ENCODE peak calls at places on chromosomes 4 and X, in six cellular contexts. B, N, A, T, M and Q are unnamed samples.
A peak's percentile ranks its signal among the peaks of the same experiment; 100 is the strongest.

GRCh38 chrX:727738-728621 is 97.4 kb downstream of the SHOX start:
- DNase-seq in B (peak; percentile 13), N (peak; percentile 22), A (no peak), T (no peak), M (no peak), Q (peak; percentile 9)

GRCh38 chr4:77465271-77465670 is 140.3 kb upstream of the CXCL13 start:
- DNase-seq in B (no peak), N (no peak), A (no peak), T (peak; percentile 8), M (no peak), Q (no peak)

GRCh38 chr4:75841641-75842520 is 60.4 kb downstream of the PPEF2 start:
- DNase-seq in B (peak; percentile 34), N (peak; percentile 26), A (no peak), T (peak; percentile 46), M (no peak), Q (peak; percentile 78)

GRCh38 chr4:144709793-144710525 is 64.0 kb downstream of the HHIP start:
- DNase-seq in B (no peak), N (peak; percentile 10), A (no peak), T (no peak), M (peak; percentile 89), Q (no peak)

GRCh38 chr4:27272264-27272663 is 411.6 kb downstream of the STIM2 start:
- DNase-seq in B (no peak), N (no peak), A (no peak), T (no peak), M (no peak), Q (no peak)

GRCh38 chrX:110146521-110146920 is 143.6 kb downstream of the TMEM164 start:
- DNase-seq in B (peak; percentile 63), N (peak; percentile 55), A (no peak), T (peak; percentile 63), M (peak; percentile 36), Q (peak; percentile 45)

GRCh38 chr4:121462660-121463261 is 81.9 kb upstream of the QRFPR start:
- DNase-seq in B (peak; percentile 18), N (peak; percentile 8), A (no peak), T (peak; percentile 67), M (peak; percentile 78), Q (peak; percentile 57)

GRCh38 chr4:186669159-186669720 is 54.4 kb downstream of the FAT1 start:
- DNase-seq in B (no peak), N (no peak), A (no peak), T (peak; percentile 7), M (peak; percentile 27), Q (peak; percentile 50)

GRCh38 chr4:123418486-123418931 is 21.9 kb downstream of the SPRY1 start:
- DNase-seq in B (no peak), N (no peak), A (no peak), T (peak; percentile 92), M (peak; percentile 82), Q (peak; percentile 97)

GRCh38 chr4:139978692-139979091 is 175.3 kb downstream of the MAML3 start:
- DNase-seq in B (no peak), N (no peak), A (peak; percentile 75), T (peak; percentile 56), M (no peak), Q (no peak)

GRCh38 chr4:138334346-138335016 is 92.3 kb upstream of the SLC7A11 start:
- DNase-seq in B (no peak), N (no peak), A (no peak), T (no peak), M (no peak), Q (peak; percentile 45)

GRCh38 chr4:73734405-73735070 is 5.8 kb upstream of the CXCL8 start:
- DNase-seq in B (no peak), N (no peak), A (no peak), T (no peak), M (peak; percentile 20), Q (no peak)

GRCh38 chr4:150579591-150580234 is 2.2 kb upstream of the MAB21L2 start:
- DNase-seq in B (no peak), N (no peak), A (no peak), T (no peak), M (no peak), Q (no peak)

GRCh38 chr4:149176019-149176418 is 639.6 kb downstream of the IQCM start:
- DNase-seq in B (no peak), N (no peak), A (no peak), T (no peak), M (no peak), Q (peak; percentile 7)

GRCh38 chr4:85149656-85150055 is 183.2 kb upstream of the WDFY3 start:
- DNase-seq in B (no peak), N (no peak), A (no peak), T (no peak), M (no peak), Q (no peak)

GRCh38 chr4:1464581-1465171 is 58.4 kb upstream of the NKX1-1 start:
- DNase-seq in B (no peak), N (no peak), A (no peak), T (no peak), M (no peak), Q (no peak)

GRCh38 chr4:2786152-2786671 is 6.7 kb upstream of the SH3BP2 start:
- DNase-seq in B (no peak), N (no peak), A (peak; percentile 38), T (peak; percentile 20), M (no peak), Q (no peak)

GRCh38 chr4:168509786-168510185 is 12.9 kb downstream of the PALLD start:
- DNase-seq in B (no peak), N (no peak), A (no peak), T (peak; percentile 77), M (no peak), Q (no peak)

GRCh38 chr4:163331629-163332360 is 601 bp downstream of the NPY1R start:
- DNase-seq in B (no peak), N (peak; percentile 4), A (no peak), T (no peak), M (peak; percentile 24), Q (no peak)

GRCh38 chr4:15400911-15401671 is 26.7 kb upstream of the C1QTNF7 start:
- DNase-seq in B (no peak), N (no peak), A (no peak), T (peak; percentile 98), M (no peak), Q (no peak)

DNA sequence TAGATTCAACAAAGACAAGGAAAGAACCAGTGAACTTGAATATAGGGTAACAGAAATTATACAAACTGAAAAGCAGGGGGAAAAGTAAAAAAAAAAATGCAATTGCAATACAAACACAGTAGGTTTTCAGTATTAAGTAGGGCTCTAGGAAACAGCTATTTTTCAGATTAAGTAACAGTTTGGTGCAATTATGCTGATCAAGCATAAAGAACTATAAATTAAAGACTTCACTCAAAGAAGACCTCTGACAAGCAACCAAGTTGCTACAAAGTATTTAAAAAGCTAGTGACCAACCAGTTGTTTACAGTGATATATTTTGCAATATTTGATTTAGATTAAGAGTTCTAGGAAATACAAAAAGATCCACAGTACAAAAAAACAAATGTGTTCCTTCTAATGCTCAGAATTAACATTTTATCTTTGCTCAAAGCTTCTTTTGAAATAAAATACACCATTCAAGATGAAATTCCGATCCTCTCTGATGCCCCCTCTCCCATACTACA is 230.8 kb upstream of the FTHL17 start:
- DNase-seq in B (no peak), N (no peak), A (no peak), T (no peak), M (no peak), Q (no peak)
- TF ChIP-seq MYC in B (no peak), N (no peak), A (no peak), T (no peak), M (no peak), Q (no peak)

DNA sequence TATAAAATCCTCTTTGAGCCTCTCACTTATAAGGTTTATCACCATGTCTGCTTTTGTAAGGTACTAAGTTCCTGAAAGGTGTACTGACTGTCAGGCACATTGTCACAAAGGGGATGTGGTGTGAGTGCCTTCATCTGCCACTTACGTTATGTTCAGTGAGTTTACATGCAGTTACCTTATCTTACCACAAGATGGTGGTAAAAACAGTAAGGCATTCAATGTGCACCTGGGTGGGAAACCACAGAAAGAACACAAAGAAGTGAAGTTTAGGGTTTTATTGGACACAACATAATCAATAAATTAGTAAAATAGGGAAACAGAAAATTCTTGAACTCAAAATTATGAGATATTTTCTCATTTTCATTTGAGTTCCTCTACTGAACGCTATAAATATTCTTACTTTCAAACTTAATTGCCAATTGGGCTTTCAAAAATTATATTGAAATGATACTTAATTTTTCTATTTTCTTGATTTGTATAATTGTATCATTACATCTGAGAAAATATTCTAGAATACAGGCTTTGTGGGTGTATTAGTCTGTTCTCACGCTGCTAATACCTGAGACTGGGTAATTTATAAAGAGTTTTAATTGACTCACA is 650.8 kb downstream of the PCDH7 start:
- DNase-seq in B (peak; percentile 19), N (peak; percentile 7), A (peak; percentile 4), T (peak; percentile 63), M (peak; percentile 60), Q (peak; percentile 37)
- TF ChIP-seq MYC in B (no peak), N (no peak), A (no peak), T (peak; percentile 50), M (no peak), Q (no peak)

GRCh38 chr4:18689308-18689915 is 667.9 kb upstream of the LCORL start:
- DNase-seq in B (peak; percentile 20), N (peak; percentile 1), A (no peak), T (peak; percentile 69), M (peak; percentile 77), Q (peak; percentile 16)

GRCh38 chr4:18695733-18696527 is 674.4 kb upstream of the LCORL start:
- DNase-seq in B (no peak), N (no peak), A (no peak), T (peak; percentile 36), M (no peak), Q (no peak)

GRCh38 chr4:18686338-18687039 is 664.9 kb upstream of the LCORL start:
- DNase-seq in B (no peak), N (no peak), A (no peak), T (no peak), M (no peak), Q (no peak)

DNA sequence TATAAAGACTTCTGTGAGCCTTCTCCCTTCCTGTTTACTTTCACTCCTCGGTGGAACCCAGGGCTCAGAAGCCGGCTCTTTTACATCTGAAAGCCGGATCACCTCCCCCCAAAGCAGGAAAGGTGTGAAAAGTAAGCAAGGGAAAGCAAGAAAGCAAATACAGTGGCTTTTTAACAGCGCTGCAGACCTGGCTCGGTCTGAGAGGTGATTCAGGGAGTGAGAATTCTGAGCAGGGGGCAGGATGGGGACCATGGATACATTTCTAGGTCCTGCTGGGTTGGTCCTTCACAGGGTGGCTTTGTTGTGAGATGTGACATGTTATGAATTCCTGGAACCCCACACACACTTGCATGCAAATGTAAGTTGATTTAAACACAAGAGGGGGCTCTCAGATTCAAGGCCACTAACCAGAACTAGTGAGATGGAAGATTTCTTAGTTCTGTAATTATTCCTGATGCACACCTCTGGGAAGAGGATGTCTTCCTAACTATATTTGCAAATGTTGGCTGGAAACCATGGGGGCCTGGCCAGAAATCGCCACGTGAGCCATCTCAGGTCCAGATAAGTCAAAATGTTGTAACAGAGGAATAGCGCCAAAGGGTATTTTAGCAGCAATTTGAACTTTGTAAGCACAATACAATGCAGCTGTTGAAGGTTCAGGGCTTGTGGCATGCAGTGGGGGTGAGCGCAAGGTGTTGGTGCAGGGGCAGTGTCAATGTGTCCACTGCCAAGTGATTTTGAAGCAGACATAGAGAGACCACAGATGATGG is 670.1 kb upstream of the LCORL start:
- DNase-seq in B (no peak), N (no peak), A (no peak), T (no peak), M (no peak), Q (peak; percentile 2)
- TF ChIP-seq MYC in B (no peak), N (no peak), A (no peak), T (no peak), M (no peak), Q (no peak)

GRCh38 chrX:153672531-153673397 is 849 bp downstream of the PNCK start:
- DNase-seq in B (peak; percentile 47), N (no peak), A (no peak), T (peak; percentile 27), M (no peak), Q (no peak)
- TF ChIP-seq MYC in B (no peak), N (no peak), A (no peak), T (no peak), M (no peak), Q (no peak)

GRCh38 chr4:8303485-8304281 is 34.1 kb downstream of the HTRA3 start:
- DNase-seq in B (peak; percentile 76), N (peak; percentile 42), A (no peak), T (peak; percentile 93), M (peak; percentile 67), Q (peak; percentile 49)
- TF ChIP-seq MYC in B (no peak), N (no peak), A (no peak), T (no peak), M (no peak), Q (no peak)